ENCODE peak calls at places on chromosomes 2 and 18, in nine cellular contexts. F is RWPE1, H is activated B cell treated with CpG ODN at 0.5 μM for 24 hours, B is fibroblast of mammary gland, M is GOT3, C is pulmonary artery endothelial cell, W is heart left ventricle, V is uterus, T is HT1080. S is an unnamed sample.

GRCh38 chr2:182559623-182560022 is 132.8 kb upstream of the PDE1A start:
- DNase-seq in W (no peak), M (no peak), T (peak), F (no peak), H (no peak), V (no peak), C (no peak), B (peak), S (no peak)

GRCh38 chr2:110755494-110756078 is 23.2 kb downstream of the ACOXL start:
- DNase-seq in T (no peak), W (no peak), B (peak), M (no peak), H (no peak), F (peak), C (no peak), V (no peak), S (no peak)

GRCh38 chr2:30730736-30731135 is 76.5 kb downstream of the CAPN13 start:
- DNase-seq in T (no peak), V (no peak), H (no peak), C (no peak), W (no peak), B (no peak), M (no peak), F (no peak), S (no peak)

GRCh38 chr18:36191286-36191685 is 4.0 kb downstream of the MOCOS start:
- DNase-seq in F (no peak), M (no peak), B (no peak), T (no peak), V (no peak), C (no peak), W (no peak), H (no peak), S (no peak)

GRCh38 chr18:24208270-24209035 is 69.6 kb downstream of the CABYR start:
- DNase-seq in T (peak), V (no peak), H (no peak), C (no peak), F (no peak), W (no peak), M (no peak), B (no peak), S (no peak)

GRCh38 chr2:120465989-120466703 is 120.2 kb downstream of the INHBB start:
- DNase-seq in V (no peak), H (no peak), C (no peak), M (no peak), F (no peak), B (no peak), T (no peak), W (no peak), S (no peak)

GRCh38 chr18:68847219-68847860 is 49.5 kb downstream of the CCDC102B start:
- DNase-seq in B (peak), M (no peak), H (no peak), C (peak), W (no peak), T (peak), V (no peak), F (no peak), S (no peak)

GRCh38 chr2:61632276-61633169 is 94.4 kb upstream of the XPO1 start:
- DNase-seq in W (no peak), B (no peak), T (no peak), F (no peak), H (no peak), V (no peak), M (no peak), C (no peak), S (no peak)

GRCh38 chr2:46535360-46535759 is 56.0 kb downstream of the TMEM247 start:
- DNase-seq in T (no peak), W (no peak), C (no peak), V (no peak), B (no peak), F (no peak), H (no peak), M (no peak), S (no peak)

GRCh38 chr2:48345176-48345575 is 184.8 kb upstream of the STON1 start:
- DNase-seq in V (no peak), M (no peak), F (no peak), H (no peak), W (no peak), C (no peak), B (peak), T (no peak), S (no peak)

GRCh38 chr2:67057901-67058703 is 339.0 kb upstream of the ETAA1 start:
- DNase-seq in H (no peak), C (no peak), F (peak), T (no peak), B (peak), V (peak), M (no peak), W (no peak), S (peak)

GRCh38 chr2:198101688-198102087 is 297.3 kb downstream of the PLCL1 start:
- DNase-seq in V (no peak), C (no peak), M (no peak), H (no peak), F (no peak), W (no peak), B (no peak), T (no peak), S (no peak)

GRCh38 chr2:150571121-150571520 is 83.7 kb upstream of the RND3 start:
- DNase-seq in W (no peak), C (no peak), M (no peak), V (no peak), H (no peak), F (no peak), T (no peak), B (no peak), S (no peak)

GRCh38 chr2:239473211-239473805 is 72.5 kb upstream of the HDAC4 start:
- DNase-seq in T (no peak), V (no peak), M (no peak), C (no peak), B (no peak), H (no peak), W (no peak), F (no peak), S (no peak)

GRCh38 chr2:233413046-233413445 is 58.8 kb downstream of the DGKD start:
- DNase-seq in M (no peak), B (peak), V (no peak), T (peak), C (no peak), W (no peak), H (no peak), F (no peak), S (peak)

GRCh38 chr2:61182059-61182383 is 20.0 kb downstream of the C2orf74 start:
- DNase-seq in M (no peak), T (no peak), F (no peak), H (no peak), V (no peak), C (no peak), B (no peak), W (no peak), S (no peak)

S was measured in NCI-H226.